ENCODE peak calls at places on chromosomes 12 and 14, in five cellular contexts. One of them, this sample, is unnamed.

GRCh38 chr12:119412811-119413794 is 78.6 kb downstream of the CCDC60 start:
- DNase-seq in MM.1S: peak
- DNase-seq in HCT116: peak
- DNase-seq in right atrium auricular region: peak
- DNase-seq in brain microvascular endothelial cell: peak
- DNase-seq in this sample: no peak

GRCh38 chr12:97921957-97922722 is 459.5 kb downstream of the RMST start:
- DNase-seq in right atrium auricular region: no peak
- DNase-seq in HCT116: no peak
- DNase-seq in brain microvascular endothelial cell: peak
- DNase-seq in MM.1S: no peak
- DNase-seq in this sample: peak

GRCh38 chr14:96180004-96180403 is 24.6 kb upstream of the BDKRB2 start:
- DNase-seq in brain microvascular endothelial cell: no peak
- DNase-seq in HCT116: no peak
- DNase-seq in MM.1S: no peak
- DNase-seq in right atrium auricular region: no peak
- DNase-seq in this sample: no peak

GRCh38 chr14:61476737-61477410 is 155.5 kb downstream of the PRKCH start:
- DNase-seq in right atrium auricular region: peak
- DNase-seq in brain microvascular endothelial cell: peak
- DNase-seq in HCT116: no peak
- DNase-seq in MM.1S: no peak
- DNase-seq in this sample: no peak

GRCh38 chr14:62162998-62163589 is 400.9 kb downstream of the SNAPC1 start:
- DNase-seq in HCT116: peak
- DNase-seq in MM.1S: peak
- DNase-seq in right atrium auricular region: no peak
- DNase-seq in brain microvascular endothelial cell: peak
- DNase-seq in this sample: no peak

GRCh38 chr14:96423446-96424103 is 31.6 kb downstream of the AK7 start:
- DNase-seq in brain microvascular endothelial cell: no peak
- DNase-seq in right atrium auricular region: no peak
- DNase-seq in HCT116: no peak
- DNase-seq in MM.1S: no peak
- DNase-seq in this sample: no peak

GRCh38 chr12:67742461-67742860 is 93.9 kb downstream of the DYRK2 start:
- DNase-seq in HCT116: no peak
- DNase-seq in right atrium auricular region: no peak
- DNase-seq in MM.1S: no peak
- DNase-seq in brain microvascular endothelial cell: no peak
- DNase-seq in this sample: no peak

GRCh38 chr14:22748188-22748587 is 18.3 kb upstream of the OXA1L start:
- DNase-seq in brain microvascular endothelial cell: no peak
- DNase-seq in MM.1S: no peak
- DNase-seq in HCT116: no peak
- DNase-seq in right atrium auricular region: no peak
- DNase-seq in this sample: no peak

GRCh38 chr12:23561536-23561935 is 387.9 kb downstream of the SOX5 start:
- DNase-seq in MM.1S: no peak
- DNase-seq in HCT116: no peak
- DNase-seq in brain microvascular endothelial cell: no peak
- DNase-seq in right atrium auricular region: no peak
- DNase-seq in this sample: no peak
- H3K27ac ChIP-seq in MM.1S: no peak
- H3K27ac ChIP-seq in HCT116: no peak
- H3K27ac ChIP-seq in brain microvascular endothelial cell: no peak
- H3K27ac ChIP-seq in right atrium auricular region: no peak
- H3K27ac ChIP-seq in this sample: no peak

GRCh38 chr12:26528943-26529342 is 304.1 kb downstream of the ITPR2 start:
- DNase-seq in MM.1S: no peak
- DNase-seq in HCT116: no peak
- DNase-seq in brain microvascular endothelial cell: no peak
- DNase-seq in right atrium auricular region: no peak
- DNase-seq in this sample: no peak

GRCh38 chr12:26527702-26528101 is 305.3 kb downstream of the ITPR2 start:
- DNase-seq in HCT116: no peak
- DNase-seq in MM.1S: no peak
- DNase-seq in right atrium auricular region: no peak
- DNase-seq in brain microvascular endothelial cell: no peak
- DNase-seq in this sample: no peak

GRCh38 chr12:26524862-26525465 is 308.0 kb downstream of the ITPR2 start:
- DNase-seq in right atrium auricular region: no peak
- DNase-seq in HCT116: peak
- DNase-seq in MM.1S: no peak
- DNase-seq in brain microvascular endothelial cell: peak
- DNase-seq in this sample: no peak

DNA sequence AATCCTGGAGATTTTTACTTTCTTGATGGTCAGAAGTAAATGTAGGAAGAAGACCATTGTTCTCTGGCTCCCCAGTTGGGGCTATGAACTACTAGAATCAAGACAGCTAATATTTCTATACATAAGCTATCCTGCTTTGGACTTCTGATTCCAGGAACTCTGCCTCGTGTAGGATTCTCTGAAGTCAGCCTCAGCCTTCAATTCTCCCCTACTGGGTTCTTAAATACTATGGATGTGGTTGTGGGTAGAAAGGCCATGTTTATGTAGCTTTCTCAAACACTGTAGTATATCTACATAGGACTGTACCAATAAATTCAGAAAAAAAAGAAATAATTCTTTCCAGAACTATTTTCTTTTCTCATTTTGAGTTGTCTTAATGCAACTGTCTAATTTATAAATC is 302.5 kb downstream of the ITPR2 start:
- DNase-seq in right atrium auricular region: no peak
- DNase-seq in MM.1S: no peak
- DNase-seq in brain microvascular endothelial cell: no peak
- DNase-seq in HCT116: no peak
- DNase-seq in this sample: no peak
- H3K27ac ChIP-seq in right atrium auricular region: no peak
- H3K27ac ChIP-seq in MM.1S: no peak
- H3K27ac ChIP-seq in brain microvascular endothelial cell: no peak
- H3K27ac ChIP-seq in HCT116: no peak
- H3K27ac ChIP-seq in this sample: no peak

DNA sequence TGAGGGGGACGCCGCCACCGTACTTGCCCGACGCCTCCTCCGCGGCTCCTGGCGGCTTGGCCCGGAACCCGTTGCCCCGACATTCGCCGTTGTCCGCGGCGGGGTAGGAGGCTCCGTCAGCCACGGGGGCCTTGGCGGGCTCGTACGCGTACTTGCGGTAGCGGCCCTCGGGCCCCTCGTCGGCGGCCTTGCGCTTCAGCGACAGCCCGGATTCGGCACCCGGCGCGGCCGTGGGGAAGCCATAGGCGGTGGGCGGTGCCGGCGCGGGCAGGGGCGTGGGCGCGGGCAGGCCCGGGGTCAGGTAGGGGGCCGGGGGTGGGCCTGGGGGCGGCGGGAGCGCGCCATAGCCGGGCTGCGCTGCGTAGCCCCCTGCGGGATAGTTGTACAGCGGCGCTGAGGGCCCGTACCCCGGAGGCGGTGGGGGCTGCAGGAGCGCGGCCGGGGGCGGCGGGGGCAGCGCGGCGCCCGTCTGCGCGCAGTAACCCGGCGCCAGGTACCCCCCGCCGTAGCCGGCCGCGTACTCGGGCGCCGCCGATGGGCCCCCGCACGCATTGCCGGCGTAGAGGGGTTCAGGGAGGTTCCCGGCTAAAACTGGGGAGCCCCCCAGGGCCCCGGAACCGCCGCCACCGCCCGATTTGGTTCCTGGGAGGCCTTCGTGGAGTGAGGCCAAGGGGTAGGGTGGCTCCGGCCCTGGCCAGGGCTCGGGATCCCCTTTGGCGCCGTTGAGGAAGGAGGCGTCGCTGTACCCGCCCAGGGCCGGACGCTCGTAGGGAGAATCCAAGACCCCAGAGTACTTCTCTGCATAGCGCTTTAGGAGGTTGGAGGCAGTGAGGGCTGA is 26.9 kb downstream of the FIGNL2 start:
- DNase-seq in MM.1S: no peak
- DNase-seq in brain microvascular endothelial cell: no peak
- DNase-seq in HCT116: no peak
- DNase-seq in right atrium auricular region: no peak
- DNase-seq in this sample: no peak
- H3K27ac ChIP-seq in MM.1S: no peak
- H3K27ac ChIP-seq in brain microvascular endothelial cell: no peak
- H3K27ac ChIP-seq in HCT116: peak
- H3K27ac ChIP-seq in right atrium auricular region: no peak
- H3K27ac ChIP-seq in this sample: no peak

GRCh38 chr14:103316723-103317122 is 17.3 kb upstream of the EIF5 start:
- DNase-seq in HCT116: no peak
- DNase-seq in brain microvascular endothelial cell: no peak
- DNase-seq in right atrium auricular region: no peak
- DNase-seq in MM.1S: no peak
- DNase-seq in this sample: no peak

GRCh38 chr14:103314496-103315277 is 19.4 kb upstream of the EIF5 start:
- DNase-seq in brain microvascular endothelial cell: no peak
- DNase-seq in right atrium auricular region: no peak
- DNase-seq in HCT116: no peak
- DNase-seq in MM.1S: no peak
- DNase-seq in this sample: no peak

GRCh38 chr14:103313704-103314103 is 20.3 kb upstream of the EIF5 start:
- DNase-seq in right atrium auricular region: no peak
- DNase-seq in MM.1S: no peak
- DNase-seq in brain microvascular endothelial cell: no peak
- DNase-seq in HCT116: no peak
- DNase-seq in this sample: no peak

GRCh38 chr14:103315941-103316340 is 18.1 kb upstream of the EIF5 start:
- DNase-seq in MM.1S: no peak
- DNase-seq in brain microvascular endothelial cell: no peak
- DNase-seq in right atrium auricular region: no peak
- DNase-seq in HCT116: no peak
- DNase-seq in this sample: no peak

GRCh38 chr14:103315368-103315911 is 18.6 kb upstream of the EIF5 start:
- DNase-seq in right atrium auricular region: peak
- DNase-seq in brain microvascular endothelial cell: no peak
- DNase-seq in MM.1S: no peak
- DNase-seq in HCT116: no peak
- DNase-seq in this sample: peak
- H3K27ac ChIP-seq in right atrium auricular region: no peak
- H3K27ac ChIP-seq in brain microvascular endothelial cell: no peak
- H3K27ac ChIP-seq in MM.1S: no peak
- H3K27ac ChIP-seq in HCT116: no peak
- H3K27ac ChIP-seq in this sample: no peak

DNA sequence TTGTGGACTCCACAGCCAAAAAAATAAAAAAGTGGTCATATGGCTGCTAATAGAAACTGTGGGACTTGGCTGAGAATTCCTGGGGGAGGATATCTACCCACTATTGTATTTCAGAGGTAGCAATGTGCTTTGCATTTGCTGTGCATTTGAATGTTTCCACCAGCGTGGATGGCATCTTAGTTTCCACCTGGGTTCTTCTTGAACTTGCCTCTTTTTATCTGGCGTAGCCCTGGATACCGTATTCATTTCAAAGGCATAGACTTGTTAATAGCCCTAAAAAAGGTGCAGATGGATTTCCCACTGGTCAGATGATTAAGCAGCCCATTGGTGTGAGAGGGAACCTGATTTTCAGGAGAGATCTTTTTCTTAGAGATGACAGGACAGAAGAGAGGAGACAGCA is 1.9 kb upstream of the MYF5 start:
- DNase-seq in HCT116: no peak
- DNase-seq in right atrium auricular region: no peak
- DNase-seq in brain microvascular endothelial cell: no peak
- DNase-seq in MM.1S: no peak
- DNase-seq in this sample: no peak
- H3K27ac ChIP-seq in HCT116: no peak
- H3K27ac ChIP-seq in right atrium auricular region: no peak
- H3K27ac ChIP-seq in brain microvascular endothelial cell: no peak
- H3K27ac ChIP-seq in MM.1S: no peak
- H3K27ac ChIP-seq in this sample: no peak